ENCODE peak calls at places on chromosomes 16 and 17, in four cellular contexts. One of them, this sample, is unnamed.

GRCh38 chr17:82596316-82596715 is 51.9 kb downstream of the WDR45B start:
- DNase-seq in Right ventricle myocardium superior: no peak
- DNase-seq in NCI-H1105: no peak
- DNase-seq in Kasumi-1: no peak
- DNase-seq in this sample: no peak

GRCh38 chr16:23975293-23975692 is 139.5 kb downstream of the PRKCB start:
- DNase-seq in Right ventricle myocardium superior: no peak
- DNase-seq in NCI-H1105: no peak
- DNase-seq in Kasumi-1: no peak
- DNase-seq in this sample: no peak

GRCh38 chr17:48790607-48791127 is 26.4 kb downstream of the TTLL6 start:
- DNase-seq in Right ventricle myocardium superior: no peak
- DNase-seq in NCI-H1105: no peak
- DNase-seq in Kasumi-1: no peak
- DNase-seq in this sample: no peak

GRCh38 chr16:87178977-87179376 is 138.2 kb downstream of the C16orf95 start:
- DNase-seq in Right ventricle myocardium superior: peak; percentile 57
- DNase-seq in NCI-H1105: no peak
- DNase-seq in Kasumi-1: no peak
- DNase-seq in this sample: no peak

GRCh38 chr16:1548234-1548633 is 14.8 kb downstream of the TMEM204 start:
- DNase-seq in Right ventricle myocardium superior: no peak
- DNase-seq in NCI-H1105: no peak
- DNase-seq in Kasumi-1: no peak
- DNase-seq in this sample: no peak

GRCh38 chr16:19166500-19166899 is 1.5 kb upstream of the SYT17 start:
- DNase-seq in Right ventricle myocardium superior: no peak
- DNase-seq in NCI-H1105: no peak
- DNase-seq in Kasumi-1: no peak
- DNase-seq in this sample: no peak

GRCh38 chr16:88365244-88365865 is 17.4 kb upstream of the ZNF469 start:
- DNase-seq in Right ventricle myocardium superior: peak; percentile 10
- DNase-seq in NCI-H1105: no peak
- DNase-seq in Kasumi-1: no peak
- DNase-seq in this sample: no peak

GRCh38 chr16:81647527-81647926 is 131.6 kb upstream of the PLCG2 start:
- DNase-seq in Right ventricle myocardium superior: no peak
- DNase-seq in NCI-H1105: no peak
- DNase-seq in Kasumi-1: no peak
- DNase-seq in this sample: no peak